ENCODE peak calls at places on chromosomes 1 and 21, in ten cellular contexts. G is cardiac septum, T is heart right ventricle, C is WTC11, D is T-helper 2 cell, I is amygdala, Y is LoVo, P is omental fat pad, X is A172, Q is SJSA1. Z is an unnamed sample.
A peak's percentile ranks its signal among the peaks of the same experiment; 100 is the strongest.

GRCh38 chr21:14384453-14384852 is 1.5 kb upstream of the HSPA13 start:
- DNase-seq in G (no peak), T (no peak), C (no peak), D (no peak), I (no peak), Y (no peak), P (no peak), X (no peak), Q (no peak), Z (no peak)

GRCh38 chr21:33961061-33961460 is 45.5 kb upstream of the ATP5PO start:
- DNase-seq in G (no peak), T (no peak), C (no peak), D (no peak), I (no peak), Y (no peak), P (no peak), X (no peak), Q (no peak), Z (no peak)

GRCh38 chr21:16088121-16088520 is 358.3 kb downstream of the USP25 start:
- DNase-seq in G (no peak), T (no peak), C (no peak), D (no peak), I (no peak), Y (no peak), P (no peak), X (no peak), Q (no peak), Z (no peak)

GRCh38 chr1:201585901-201586300 is 47.0 kb downstream of the NAV1 start:
- DNase-seq in G (no peak), T (no peak), C (no peak), D (no peak), I (no peak), Y (no peak), P (no peak), X (no peak), Q (no peak), Z (no peak)

GRCh38 chr1:108813326-108813725 is 43.6 kb downstream of the AKNAD1 start:
- DNase-seq in G (no peak), T (no peak), C (no peak), D (no peak), I (no peak), Y (no peak), P (no peak), X (no peak), Q (no peak), Z (no peak)

GRCh38 chr1:182478238-182478637 is 28.3 kb downstream of the RGSL1 start:
- DNase-seq in G (no peak), T (no peak), C (no peak), D (no peak), I (no peak), Y (no peak), P (no peak), X (no peak), Q (no peak), Z (no peak)

GRCh38 chr21:32352556-32352955 is 40.3 kb downstream of the URB1 start:
- DNase-seq in G (peak; percentile 49), T (no peak), C (no peak), D (no peak), I (no peak), Y (no peak), P (no peak), X (no peak), Q (no peak), Z (no peak)

GRCh38 chr1:210342986-210343780 is 14.5 kb downstream of the HHAT start:
- DNase-seq in G (no peak), T (no peak), C (no peak), D (no peak), I (no peak), Y (no peak), P (no peak), X (peak; percentile 68), Q (peak; percentile 78), Z (no peak)

GRCh38 chr1:41357451-41358151 is 3.6 kb upstream of the FOXO6 start:
- DNase-seq in G (peak; percentile 78), T (peak; percentile 67), C (peak; percentile 17), D (no peak), I (no peak), Y (no peak), P (no peak), X (peak; percentile 41), Q (no peak), Z (peak; percentile 59)

GRCh38 chr1:172429324-172430127 is 9.0 kb downstream of the C1orf105 start:
- DNase-seq in G (no peak), T (peak; percentile 41), C (peak; percentile 16), D (no peak), I (no peak), Y (peak; percentile 74), P (no peak), X (peak; percentile 76), Q (peak; percentile 41), Z (no peak)

GRCh38 chr1:117284408-117285215 is 73.9 kb upstream of the VTCN1 start:
- DNase-seq in G (no peak), T (no peak), C (no peak), D (no peak), I (peak; percentile 15), Y (peak; percentile 60), P (no peak), X (peak; percentile 61), Q (peak; percentile 27), Z (no peak)

GRCh38 chr1:163361123-163361934 is 39.6 kb downstream of the NUF2 start:
- DNase-seq in G (no peak), T (no peak), C (peak; percentile 18), D (no peak), I (no peak), Y (peak; percentile 22), P (no peak), X (peak; percentile 35), Q (no peak), Z (no peak)

GRCh38 chr1:199082778-199083389 is 444.0 kb downstream of the PTPRC start:
- DNase-seq in G (no peak), T (no peak), C (no peak), D (no peak), I (peak; percentile 26), Y (no peak), P (no peak), X (no peak), Q (no peak), Z (no peak)

GRCh38 chr21:43312751-43313169 is 114.2 kb downstream of the SIK1 start:
- DNase-seq in G (no peak), T (no peak), C (peak; percentile 47), D (no peak), I (no peak), Y (no peak), P (no peak), X (no peak), Q (no peak), Z (no peak)

GRCh38 chr21:14616303-14617039 is 70.4 kb upstream of the SAMSN1 start:
- DNase-seq in G (no peak), T (no peak), C (no peak), D (no peak), I (no peak), Y (no peak), P (no peak), X (no peak), Q (no peak), Z (no peak)